ENCODE peak calls at places on chromosomes 3 and 15, in five cellular contexts. One of them, this sample, is unnamed.

GRCh38 chr3:30623375-30623774 is 17.0 kb downstream of the TGFBR2 start:
- DNase-seq in H1: no peak
- DNase-seq in neuronal stem cell: no peak
- DNase-seq in H9: no peak
- DNase-seq in mesendoderm: no peak
- DNase-seq in this sample: peak; percentile 55

GRCh38 chr3:159643406-159643805 is 345.2 kb upstream of the IL12A start:
- DNase-seq in H9: no peak
- DNase-seq in mesendoderm: no peak
- DNase-seq in neuronal stem cell: no peak
- DNase-seq in H1: no peak
- DNase-seq in this sample: no peak

GRCh38 chr15:101293122-101293521 is 1.9 kb downstream of the SNRPA1 start:
- DNase-seq in neuronal stem cell: no peak
- DNase-seq in H9: no peak
- DNase-seq in H1: no peak
- DNase-seq in mesendoderm: no peak
- DNase-seq in this sample: no peak

GRCh38 chr3:67601919-67602608 is 52.3 kb downstream of the SUCLG2 start:
- DNase-seq in neuronal stem cell: no peak
- DNase-seq in H1: no peak
- DNase-seq in H9: no peak
- DNase-seq in mesendoderm: no peak
- DNase-seq in this sample: no peak

GRCh38 chr3:105614288-105615030 is 247.8 kb downstream of the ALCAM start:
- DNase-seq in H9: no peak
- DNase-seq in neuronal stem cell: no peak
- DNase-seq in mesendoderm: peak; percentile 71
- DNase-seq in H1: no peak
- DNase-seq in this sample: peak; percentile 52

GRCh38 chr3:55189359-55189801 is 261.5 kb upstream of the LRTM1 start:
- DNase-seq in neuronal stem cell: no peak
- DNase-seq in mesendoderm: peak; percentile 97
- DNase-seq in H9: peak; percentile 56
- DNase-seq in H1: no peak
- DNase-seq in this sample: peak; percentile 78

GRCh38 chr15:70318594-70318993 is 220.9 kb upstream of the TLE3 start:
- DNase-seq in mesendoderm: no peak
- DNase-seq in H9: no peak
- DNase-seq in neuronal stem cell: no peak
- DNase-seq in H1: no peak
- DNase-seq in this sample: no peak

GRCh38 chr15:29820802-29821160 is 1.5 kb downstream of the TJP1 start:
- DNase-seq in mesendoderm: no peak
- DNase-seq in H9: no peak
- DNase-seq in neuronal stem cell: no peak
- DNase-seq in H1: no peak
- DNase-seq in this sample: peak; percentile 15

GRCh38 chr3:55466526-55466925 is 20.6 kb downstream of the WNT5A start:
- DNase-seq in neuronal stem cell: no peak
- DNase-seq in H9: no peak
- DNase-seq in H1: no peak
- DNase-seq in mesendoderm: no peak
- DNase-seq in this sample: no peak

GRCh38 chr15:52163321-52164190 is 27.6 kb downstream of the GNB5 start:
- DNase-seq in neuronal stem cell: no peak
- DNase-seq in mesendoderm: peak; percentile 69
- DNase-seq in H9: peak; percentile 71
- DNase-seq in H1: peak; percentile 79
- DNase-seq in this sample: no peak

GRCh38 chr3:23442598-23443383 is 239.7 kb downstream of the UBE2E2 start:
- DNase-seq in neuronal stem cell: no peak
- DNase-seq in H1: no peak
- DNase-seq in H9: no peak
- DNase-seq in mesendoderm: peak; percentile 80
- DNase-seq in this sample: peak; percentile 59

DNA sequence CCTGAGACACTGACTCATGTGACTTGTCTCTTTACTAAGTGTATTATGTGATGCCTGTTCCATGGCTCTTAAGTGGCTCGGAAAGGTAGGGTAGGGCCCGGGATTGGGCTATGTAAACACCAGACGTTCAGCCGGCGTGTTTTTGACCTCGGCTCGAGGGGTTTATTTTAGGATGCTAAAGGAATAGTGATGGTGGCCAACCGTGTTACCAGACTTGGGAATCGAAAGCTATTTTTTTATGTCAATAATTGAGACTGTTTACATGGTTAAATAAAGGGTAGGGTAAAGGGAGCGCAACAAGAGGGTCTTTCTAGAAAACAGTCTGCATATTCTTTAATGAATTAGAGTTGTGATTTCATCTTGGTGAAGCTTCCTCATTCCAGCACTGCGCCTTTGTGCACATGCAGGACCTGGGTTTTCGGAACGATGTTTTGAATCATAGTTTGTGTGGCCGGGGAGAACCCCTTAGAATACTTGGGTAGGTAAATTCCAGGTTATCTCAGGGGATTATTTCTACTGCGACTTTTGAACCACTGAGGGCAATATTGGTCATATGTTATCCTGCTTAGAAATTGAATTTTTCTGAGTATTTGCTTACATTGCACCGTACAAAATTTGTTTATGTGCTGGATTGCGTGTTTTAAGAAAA is 1.2 kb downstream of the PIK3CA start:
- DNase-seq in H9: no peak
- DNase-seq in neuronal stem cell: peak; percentile 21
- DNase-seq in H1: no peak
- DNase-seq in mesendoderm: no peak
- DNase-seq in this sample: peak; percentile 32
- H3K4ac ChIP-seq in H9: no peak overlapping the region
- H3K4ac ChIP-seq in neuronal stem cell: no peak overlapping the region
- H3K4ac ChIP-seq in H1: no peak overlapping the region
- H3K4ac ChIP-seq in mesendoderm: no peak overlapping the region
- H3K4ac ChIP-seq in this sample: peak overlapping the region; percentile 80

DNA sequence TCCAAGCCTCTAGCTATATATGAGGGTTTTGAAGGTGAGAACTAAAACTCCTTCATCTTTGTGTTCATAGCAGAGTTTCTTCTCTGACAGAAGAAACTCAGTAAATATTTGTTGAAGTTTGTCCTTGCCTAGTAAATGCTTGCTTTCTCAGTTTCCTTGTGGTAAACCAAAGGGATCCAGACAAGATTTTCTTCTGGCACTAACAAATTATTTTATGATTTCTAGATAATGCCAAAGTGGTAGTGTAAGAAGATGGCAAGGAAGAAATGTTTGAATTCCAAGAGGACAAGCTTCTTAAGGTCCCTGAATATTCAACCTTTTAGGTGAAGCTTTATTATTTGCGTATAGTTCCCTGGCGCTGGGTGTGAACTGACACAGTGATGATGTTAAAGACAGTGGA is 14.4 kb downstream of the ARIH1 start:
- DNase-seq in mesendoderm: no peak
- DNase-seq in H9: no peak
- DNase-seq in H1: no peak
- DNase-seq in neuronal stem cell: no peak
- DNase-seq in this sample: no peak
- H3K4ac ChIP-seq in mesendoderm: no peak overlapping the region
- H3K4ac ChIP-seq in H9: no peak overlapping the region
- H3K4ac ChIP-seq in H1: no peak overlapping the region
- H3K4ac ChIP-seq in neuronal stem cell: no peak overlapping the region
- H3K4ac ChIP-seq in this sample: no peak overlapping the region

GRCh38 chr3:152296382-152296781 is 27.7 kb downstream of the MBNL1 start:
- DNase-seq in neuronal stem cell: no peak
- DNase-seq in H9: no peak
- DNase-seq in mesendoderm: no peak
- DNase-seq in H1: no peak
- DNase-seq in this sample: no peak

GRCh38 chr3:152293607-152294006 is 24.9 kb downstream of the MBNL1 start:
- DNase-seq in mesendoderm: no peak
- DNase-seq in H9: no peak
- DNase-seq in H1: no peak
- DNase-seq in neuronal stem cell: no peak
- DNase-seq in this sample: no peak

GRCh38 chr3:152295834-152296233 is 27.1 kb downstream of the MBNL1 start:
- DNase-seq in neuronal stem cell: no peak
- DNase-seq in H1: no peak
- DNase-seq in H9: no peak
- DNase-seq in mesendoderm: no peak
- DNase-seq in this sample: no peak

GRCh38 chr3:152296990-152297389 is 28.3 kb downstream of the MBNL1 start:
- DNase-seq in H9: no peak
- DNase-seq in mesendoderm: no peak
- DNase-seq in H1: no peak
- DNase-seq in neuronal stem cell: no peak
- DNase-seq in this sample: no peak

DNA sequence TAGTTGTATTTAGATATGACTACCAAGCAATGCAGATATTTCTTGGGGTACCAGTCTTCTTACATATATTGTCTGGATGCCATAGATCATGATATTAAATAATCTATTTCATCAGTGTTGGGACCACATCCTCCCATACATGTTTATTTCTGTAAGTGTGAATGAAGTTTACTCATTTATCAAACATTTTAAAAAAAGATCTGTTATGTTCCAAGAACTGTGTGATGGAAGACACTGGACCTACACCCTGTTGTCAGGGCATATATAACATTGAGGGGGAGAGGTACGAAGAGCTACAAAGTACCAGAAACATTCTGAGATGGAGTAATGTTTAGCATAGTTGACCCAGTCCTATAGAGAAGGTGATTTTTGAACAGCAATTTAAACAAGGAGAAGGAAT is 26.6 kb downstream of the MBNL1 start:
- DNase-seq in H1: no peak
- DNase-seq in H9: no peak
- DNase-seq in mesendoderm: no peak
- DNase-seq in neuronal stem cell: no peak
- DNase-seq in this sample: no peak
- H3K4ac ChIP-seq in H1: no peak overlapping the region
- H3K4ac ChIP-seq in H9: no peak overlapping the region
- H3K4ac ChIP-seq in mesendoderm: no peak overlapping the region
- H3K4ac ChIP-seq in neuronal stem cell: no peak overlapping the region
- H3K4ac ChIP-seq in this sample: no peak overlapping the region

DNA sequence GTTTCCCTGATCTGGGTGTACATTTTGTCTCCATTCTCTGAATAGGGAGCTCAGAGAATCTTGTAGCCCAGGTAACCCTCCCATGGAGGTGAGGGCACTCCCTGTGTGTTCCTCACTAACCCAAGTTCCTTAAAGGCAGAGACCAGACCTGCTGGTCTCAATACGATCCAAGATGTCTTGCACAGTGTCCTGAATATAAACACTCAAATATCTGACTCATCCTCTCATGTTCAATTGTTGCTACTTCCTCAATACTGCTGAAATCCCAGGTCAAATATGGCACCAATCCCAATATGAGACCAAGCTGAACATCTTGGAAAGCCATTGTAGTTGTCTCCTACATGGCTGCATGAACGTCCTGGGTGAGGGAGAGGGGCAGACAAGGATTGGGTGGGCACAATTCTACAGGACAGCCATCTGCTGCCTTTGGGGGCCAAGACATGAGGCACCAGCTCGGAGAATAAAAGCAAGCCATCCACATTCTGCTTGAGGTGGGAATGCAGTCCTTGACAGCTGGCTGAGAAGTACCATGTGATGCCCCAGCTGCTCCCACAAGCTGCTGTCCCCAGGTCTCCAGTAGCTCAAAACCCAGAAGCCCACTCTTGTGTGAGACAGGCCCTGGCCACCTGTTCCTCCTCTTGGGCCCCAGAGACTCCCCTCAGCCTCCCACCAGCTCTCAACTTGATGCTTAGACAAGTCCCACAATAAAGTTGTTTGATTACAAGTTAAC is 18.2 kb downstream of the TBC1D2B start:
- DNase-seq in mesendoderm: no peak
- DNase-seq in H9: no peak
- DNase-seq in neuronal stem cell: no peak
- DNase-seq in H1: no peak
- DNase-seq in this sample: peak; percentile 63
- H3K4ac ChIP-seq in mesendoderm: no peak overlapping the region
- H3K4ac ChIP-seq in H9: no peak overlapping the region
- H3K4ac ChIP-seq in neuronal stem cell: no peak overlapping the region
- H3K4ac ChIP-seq in H1: no peak overlapping the region
- H3K4ac ChIP-seq in this sample: peak overlapping the region; percentile 56

GRCh38 chr15:41783272-41783660 is 9.0 kb downstream of the MAPKBP1 start:
- DNase-seq in H1: no peak
- DNase-seq in H9: no peak
- DNase-seq in mesendoderm: no peak
- DNase-seq in neuronal stem cell: no peak
- DNase-seq in this sample: no peak

GRCh38 chr15:41780266-41780665 is 6.0 kb downstream of the MAPKBP1 start:
- DNase-seq in mesendoderm: no peak
- DNase-seq in H1: no peak
- DNase-seq in neuronal stem cell: no peak
- DNase-seq in H9: no peak
- DNase-seq in this sample: peak; percentile 80

GRCh38 chr15:41780727-41781126 is 6.4 kb downstream of the MAPKBP1 start:
- DNase-seq in mesendoderm: no peak
- DNase-seq in H9: no peak
- DNase-seq in H1: no peak
- DNase-seq in neuronal stem cell: no peak
- DNase-seq in this sample: no peak

GRCh38 chr15:41779662-41780157 is 5.4 kb downstream of the MAPKBP1 start:
- DNase-seq in neuronal stem cell: no peak
- DNase-seq in H1: no peak
- DNase-seq in mesendoderm: no peak
- DNase-seq in H9: no peak
- DNase-seq in this sample: no peak

DNA sequence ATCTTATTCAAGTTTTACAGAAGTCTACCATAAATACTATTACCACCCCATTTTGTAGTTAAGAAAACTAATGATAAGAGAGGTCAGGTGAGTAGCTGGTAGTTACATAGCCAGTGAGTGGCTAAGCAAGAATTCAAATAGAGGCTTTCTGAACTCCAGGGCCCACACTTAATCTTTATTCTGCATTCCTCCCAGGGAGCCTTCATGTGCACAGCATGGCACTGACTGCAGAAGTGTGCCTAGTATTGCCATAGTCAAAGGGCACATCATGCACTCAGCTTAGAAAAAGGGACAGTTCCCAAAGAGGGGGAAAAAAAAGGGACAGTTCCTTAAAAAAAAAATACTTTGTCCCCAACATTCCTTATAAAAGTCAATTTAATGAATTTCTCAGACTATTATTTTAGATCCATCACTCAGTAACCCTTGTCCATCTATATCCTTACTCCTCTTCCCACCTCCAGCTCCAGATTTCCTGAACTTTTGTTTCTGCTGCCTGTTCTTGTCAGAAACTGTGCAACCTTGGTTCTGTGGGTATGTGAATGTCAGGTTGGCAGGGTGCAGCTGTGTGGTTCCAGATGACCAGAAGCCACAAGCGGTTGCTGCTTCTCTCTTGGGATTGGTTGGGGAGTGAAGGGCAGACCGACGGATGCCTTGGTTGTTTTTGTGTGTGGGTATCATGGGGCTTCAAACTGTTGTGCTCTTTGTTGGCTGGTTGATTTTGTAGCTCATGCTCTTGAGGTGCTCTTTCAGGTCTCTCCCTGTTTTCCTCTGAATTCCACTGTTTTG is 8.4 kb downstream of the MAPKBP1 start:
- DNase-seq in H9: no peak
- DNase-seq in H1: no peak
- DNase-seq in mesendoderm: no peak
- DNase-seq in neuronal stem cell: no peak
- DNase-seq in this sample: no peak
- H3K4ac ChIP-seq in H9: no peak overlapping the region
- H3K4ac ChIP-seq in H1: no peak overlapping the region
- H3K4ac ChIP-seq in mesendoderm: no peak overlapping the region
- H3K4ac ChIP-seq in neuronal stem cell: no peak overlapping the region
- H3K4ac ChIP-seq in this sample: no peak overlapping the region